ENCODE peak calls at places on chromosomes 4 and X, in four cellular contexts. O is AG04450, E is heart left ventricle, L is right cardiac atrium. N is an unnamed sample.

GRCh38 chrX:12372111-12372510 is 233.8 kb downstream of the FRMPD4 start:
- DNase-seq in O (peak), E (no peak), L (no peak), N (no peak)

GRCh38 chrX:135086197-135086854 is 34.0 kb downstream of the ETDB start:
- DNase-seq in O (peak), E (no peak), L (no peak), N (peak)

GRCh38 chr4:177371452-177371851 is 61.8 kb downstream of the NEIL3 start:
- DNase-seq in O (no peak), E (no peak), L (no peak), N (no peak)

GRCh38 chrX:150982235-150982785 is 825 bp upstream of the HMGB3 start:
- DNase-seq in O (no peak), E (no peak), L (no peak), N (no peak)

GRCh38 chr4:21678711-21679110 is 269.9 kb downstream of the KCNIP4 start:
- DNase-seq in O (no peak), E (no peak), L (no peak), N (no peak)

GRCh38 chr4:159174645-159175147 is 71.8 kb downstream of the RAPGEF2 start:
- DNase-seq in O (no peak), E (no peak), L (no peak), N (no peak)

GRCh38 chr4:71296945-71297344 is 41.9 kb upstream of the SLC4A4 start:
- DNase-seq in O (no peak), E (no peak), L (no peak), N (peak)

GRCh38 chr4:6906046-6906445 is 3.6 kb upstream of the TBC1D14 start:
- DNase-seq in O (no peak), E (no peak), L (no peak), N (no peak)

GRCh38 chrX:15853586-15854079 is 980 bp downstream of the AP1S2 start:
- DNase-seq in O (no peak), E (no peak), L (no peak), N (no peak)

DNA sequence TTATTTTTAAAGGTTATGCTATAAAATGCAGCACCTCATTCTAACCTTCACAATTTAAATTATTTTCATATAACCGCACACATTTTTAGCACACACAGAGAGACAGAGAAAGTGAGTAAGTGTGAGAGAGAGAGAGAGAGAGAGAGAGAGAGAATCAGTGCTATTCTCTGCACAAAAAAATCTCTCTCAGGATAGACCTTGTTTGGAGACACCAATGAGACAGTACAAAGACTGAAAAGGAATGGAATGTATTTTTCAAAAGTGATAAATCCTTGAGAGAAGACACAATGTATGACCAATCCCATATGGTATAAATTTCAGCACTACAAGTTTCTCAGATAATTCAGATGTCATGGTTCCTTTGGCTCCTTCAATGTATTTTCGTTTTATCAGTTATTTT is 132.1 kb upstream of the PCDH18 start:
- DNase-seq in O (no peak), E (no peak), L (no peak), N (no peak)
- H3K4me3 ChIP-seq in O (no peak), E (no peak), L (no peak), N (no peak)

DNA sequence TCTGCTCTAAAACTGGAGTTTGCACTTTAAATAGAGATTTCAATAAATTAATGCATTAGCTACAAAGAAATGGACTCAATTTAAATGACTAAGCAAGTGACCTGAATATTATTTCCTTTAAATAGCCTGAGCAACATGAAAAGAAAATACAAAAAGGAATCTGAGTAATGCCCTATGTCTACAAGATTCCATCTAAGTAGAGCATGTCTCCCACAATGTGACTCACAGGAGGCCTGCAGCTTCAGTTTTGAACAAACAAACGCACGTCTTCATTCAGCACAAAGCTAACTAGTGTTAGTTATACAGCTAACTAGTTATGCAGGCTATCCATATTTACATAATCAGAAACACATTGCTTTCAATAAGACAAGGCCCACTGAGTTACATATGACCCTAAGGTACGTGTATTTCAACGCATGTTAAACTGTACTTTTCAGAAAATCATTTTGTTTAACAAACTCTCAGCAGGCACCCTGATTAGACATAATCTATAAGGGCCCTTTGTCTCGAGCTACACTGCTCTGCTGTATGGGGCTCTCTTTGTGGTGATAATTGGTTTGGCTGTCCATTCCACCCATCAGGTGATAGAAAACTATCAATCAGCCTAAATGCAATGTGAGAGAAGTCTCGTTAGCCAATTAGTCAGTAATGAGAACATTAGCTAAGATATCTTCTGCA is 116.5 kb downstream of the MAML3 start:
- DNase-seq in O (peak), E (no peak), L (no peak), N (no peak)
- H3K4me3 ChIP-seq in O (no peak), E (no peak), L (no peak), N (no peak)

DNA sequence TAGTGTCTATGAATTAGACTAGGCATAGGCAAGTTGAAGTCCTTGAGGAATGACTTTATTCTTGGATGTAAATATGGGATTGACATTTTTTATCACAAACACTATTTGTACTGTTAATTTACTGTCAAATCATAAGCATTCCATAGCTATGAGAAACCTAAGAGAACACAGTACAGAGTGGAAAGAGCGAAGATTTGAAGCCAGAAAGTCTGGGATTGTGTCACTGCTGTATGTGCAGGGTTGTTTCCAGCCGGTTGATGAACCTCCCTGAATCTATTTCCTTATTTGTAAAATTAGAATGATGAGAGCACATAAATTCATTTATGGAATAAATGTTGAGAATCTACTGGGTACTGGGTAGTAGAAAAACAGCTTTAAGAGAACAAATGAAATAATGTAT is 14.3 kb upstream of the KLHL5 start:
- DNase-seq in O (no peak), E (no peak), L (no peak), N (no peak)
- H3K4me3 ChIP-seq in O (peak), E (no peak), L (peak), N (no peak)

DNA sequence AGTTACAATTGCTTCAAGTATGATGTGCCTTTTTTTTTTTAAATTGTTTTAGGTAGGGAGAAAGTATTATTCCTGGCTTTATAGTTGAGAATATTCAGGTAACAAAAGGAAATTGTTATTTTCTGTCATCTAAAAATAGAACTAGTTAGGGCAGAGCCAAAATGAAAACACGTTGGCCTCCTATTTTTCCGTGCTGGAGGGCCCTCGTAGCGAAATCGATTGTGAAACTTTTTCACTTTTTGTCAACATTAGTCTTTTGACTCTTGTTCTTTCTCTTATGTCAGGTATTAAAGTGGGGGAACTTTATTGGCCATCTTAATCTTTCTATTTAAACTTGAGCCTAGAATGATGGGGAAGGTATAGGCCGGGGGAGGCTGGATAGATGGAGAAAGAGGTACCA is 104.9 kb downstream of the ARHGAP10 start:
- DNase-seq in O (no peak), E (no peak), L (no peak), N (no peak)
- H3K4me3 ChIP-seq in O (no peak), E (no peak), L (no peak), N (no peak)

DNA sequence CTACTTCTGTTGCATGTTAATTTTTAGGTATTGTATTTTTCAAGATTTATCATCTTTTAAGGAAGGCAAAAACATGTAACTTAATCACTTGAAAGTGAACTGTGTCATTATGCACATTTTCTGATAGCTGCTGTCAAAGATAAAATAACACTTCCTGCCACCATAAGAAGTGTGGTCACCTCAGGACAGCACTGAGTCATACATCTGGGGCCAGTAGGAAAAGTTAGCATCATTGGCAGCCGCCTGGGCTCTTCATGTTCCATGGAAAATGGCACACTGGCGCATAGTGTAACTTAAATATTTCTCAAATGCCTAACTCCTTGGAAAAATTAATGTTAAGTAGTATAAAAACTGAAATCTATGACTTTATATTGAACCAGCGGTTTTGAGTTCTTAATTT is 24.2 kb downstream of the CNKSR2 start:
- DNase-seq in O (no peak), E (no peak), L (no peak), N (no peak)
- H3K4me3 ChIP-seq in O (no peak), E (no peak), L (no peak), N (no peak)

GRCh38 chrX:69149466-69150293 is 15.6 kb downstream of the PJA1 start:
- DNase-seq in O (no peak), E (no peak), L (no peak), N (no peak)
- H3K4me3 ChIP-seq in O (no peak), E (no peak), L (no peak), N (no peak)

DNA sequence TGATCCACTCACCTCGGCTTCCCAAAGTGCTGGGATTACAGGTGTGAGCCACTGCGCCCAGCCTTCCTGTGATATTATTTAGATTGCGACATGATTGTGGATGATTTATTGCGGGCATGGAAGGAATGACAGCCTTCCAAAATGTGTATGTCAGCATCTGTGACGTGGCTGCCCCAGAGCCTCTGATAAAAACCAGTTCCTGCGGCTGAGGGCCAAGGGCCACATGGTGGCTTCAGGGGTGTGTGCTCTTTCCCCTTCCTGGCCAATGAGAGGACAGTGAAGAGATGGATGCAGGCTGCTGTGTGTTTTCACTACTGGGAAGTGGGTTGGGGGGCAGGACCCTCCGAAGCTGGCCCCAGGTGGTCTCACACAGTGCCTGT is 57.4 kb upstream of the HGFAC start:
- DNase-seq in O (no peak), E (no peak), L (no peak), N (no peak)
- H3K4me3 ChIP-seq in O (no peak), E (peak), L (no peak), N (no peak)

GRCh38 chr4:73914071-73914470 is 44.9 kb downstream of the CXCL1 start:
- DNase-seq in O (no peak), E (no peak), L (no peak), N (no peak)
- H3K4me3 ChIP-seq in O (no peak), E (no peak), L (no peak), N (no peak)

DNA sequence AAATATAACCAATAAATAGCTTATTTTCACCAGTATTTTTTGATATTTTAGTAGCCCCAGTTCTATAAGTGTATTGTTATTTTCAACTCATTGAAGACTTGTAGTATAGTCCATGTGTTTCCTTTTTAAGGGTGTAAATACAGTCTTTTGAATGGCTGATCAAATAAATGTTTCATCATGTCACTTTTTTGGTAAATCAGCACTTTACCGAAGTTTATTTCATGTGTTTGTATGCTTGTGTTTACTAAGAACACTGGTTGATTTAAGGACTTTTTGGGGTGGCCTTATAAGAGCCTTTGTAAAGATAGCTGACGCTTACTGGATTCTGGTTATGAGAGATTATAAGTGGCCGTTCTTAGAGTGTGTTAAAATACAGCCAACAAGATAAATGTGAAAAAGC is 2.6 kb downstream of the UBE2K start:
- DNase-seq in O (no peak), E (no peak), L (no peak), N (no peak)
- H3K4me3 ChIP-seq in O (peak), E (peak), L (no peak), N (no peak)